ENCODE peak calls at places on chromosomes 4 and X, in nine cellular contexts. A is CD4-positive, alpha-beta T cell; L is Caco-2; J is CD8-positive, alpha-beta T cell; G is skeletal muscle cell; S is nucleus accumbens; N is NCI-H1105; Y is COLO829; B is AG09319. U is an unnamed sample.
A peak's percentile ranks its signal among the peaks of the same experiment; 100 is the strongest.

GRCh38 chrX:2965965-2966364 is 36.8 kb upstream of the ARSD start:
- DNase-seq in A (no peak), L (no peak), J (no peak), G (no peak), S (no peak), N (no peak), Y (no peak), B (no peak), U (no peak)

GRCh38 chrX:1239681-1240142 is 27.3 kb upstream of the CRLF2 start:
- DNase-seq in A (no peak), L (no peak), J (no peak), G (no peak), S (peak; percentile 43), N (no peak), Y (no peak), B (no peak), U (no peak)

GRCh38 chr4:15809058-15809457 is 30.9 kb downstream of the CD38 start:
- DNase-seq in A (no peak), L (no peak), J (no peak), G (no peak), S (no peak), N (no peak), Y (no peak), B (no peak), U (no peak)

GRCh38 chr4:173370477-173371291 is at the start of gene SAP30:
- DNase-seq in A (peak; percentile 98), L (peak; percentile 93), J (peak; percentile 98), G (peak; percentile 98), S (peak; percentile 97), N (peak; percentile 89), Y (peak; percentile 98), B (peak; percentile 97), U (peak; percentile 96)

GRCh38 chrX:132330156-132330729 is 111.0 kb upstream of the RAP2C start:
- DNase-seq in A (no peak), L (peak; percentile 11), J (no peak), G (no peak), S (no peak), N (no peak), Y (no peak), B (no peak), U (no peak)

GRCh38 chrX:77795124-77795523 is 9.1 kb upstream of the ATRX start:
- DNase-seq in A (no peak), L (no peak), J (no peak), G (no peak), S (no peak), N (no peak), Y (no peak), B (no peak), U (no peak)

GRCh38 chr4:26083987-26084386 is 170.0 kb downstream of the SMIM20 start:
- DNase-seq in A (no peak), L (no peak), J (no peak), G (peak; percentile 89), S (no peak), N (no peak), Y (no peak), B (peak; percentile 62), U (peak; percentile 86)

GRCh38 chrX:16319929-16320328 is 152.6 kb downstream of the MAGEB17 start:
- DNase-seq in A (no peak), L (no peak), J (no peak), G (peak; percentile 3), S (no peak), N (no peak), Y (no peak), B (no peak), U (no peak)

GRCh38 chrX:69065451-69065850 is 99.8 kb downstream of the PJA1 start:
- DNase-seq in A (no peak), L (no peak), J (no peak), G (no peak), S (no peak), N (no peak), Y (no peak), B (no peak), U (peak; percentile 5)

GRCh38 chr4:84966382-84967291 is at the start of gene WDFY3:
- DNase-seq in A (no peak), L (peak; percentile 77), J (no peak), G (peak; percentile 77), S (peak; percentile 83), N (peak; percentile 64), Y (peak; percentile 91), B (peak; percentile 75), U (peak; percentile 91)

GRCh38 chr4:37645736-37646135 is 40.4 kb downstream of the RELL1 start:
- DNase-seq in A (no peak), L (no peak), J (no peak), G (no peak), S (no peak), N (no peak), Y (no peak), B (no peak), U (no peak)

GRCh38 chrX:107726809-107727534 is 48.6 kb downstream of the TSC22D3 start:
- DNase-seq in A (no peak), L (no peak), J (no peak), G (no peak), S (no peak), N (no peak), Y (no peak), B (no peak), U (no peak)

GRCh38 chrX:137164329-137164728 is 130.5 kb upstream of the GPR101 start:
- DNase-seq in A (no peak), L (no peak), J (no peak), G (no peak), S (no peak), N (no peak), Y (no peak), B (no peak), U (no peak)

GRCh38 chr4:118865091-118865708 is 23.5 kb upstream of the SYNPO2 start:
- DNase-seq in A (no peak), L (peak; percentile 60), J (no peak), G (peak; percentile 16), S (peak; percentile 3), N (peak; percentile 9), Y (peak; percentile 77), B (no peak), U (peak; percentile 72)

GRCh38 chr4:174674305-174674840 is 152.1 kb upstream of the HPGD start:
- DNase-seq in A (no peak), L (no peak), J (no peak), G (no peak), S (no peak), N (no peak), Y (no peak), B (no peak), U (no peak)

GRCh38 chr4:158809611-158810486 is 41.0 kb downstream of the FNIP2 start:
- DNase-seq in A (no peak), L (peak; percentile 49), J (peak; percentile 16), G (peak; percentile 71), S (no peak), N (no peak), Y (peak; percentile 59), B (no peak), U (no peak)

GRCh38 chr4:121873604-121874003 is 3.3 kb upstream of the BBS7 start:
- DNase-seq in A (no peak), L (no peak), J (no peak), G (no peak), S (no peak), N (no peak), Y (no peak), B (no peak), U (no peak)

U was measured in RWPE1.